ENCODE peak calls at places on chromosomes 7 and 10, in five cellular contexts. C, S, M, U and L are unnamed samples.

GRCh38 chr10:30059209-30060107 is at the start of gene JCAD:
- DNase-seq in U (peak; percentile 64), S (peak; percentile 82), M (peak; percentile 16), C (no peak), L (peak; percentile 78)

GRCh38 chr10:46284286-46285229 is 2.2 kb upstream of the ANTXRL start:
- DNase-seq in S (peak; percentile 96), C (peak; percentile 53), U (peak; percentile 86), M (peak; percentile 61), L (peak; percentile 83)

GRCh38 chr7:19305698-19306097 is 160.5 kb upstream of the FERD3L start:
- DNase-seq in U (no peak), M (no peak), C (no peak), S (no peak), L (no peak)

GRCh38 chr7:1230411-1231213 is 2.1 kb upstream of the UNCX start:
- DNase-seq in U (no peak), M (no peak), C (no peak), S (no peak), L (no peak)

GRCh38 chr7:27205325-27206280 is 5.7 kb upstream of the HOXA13 start:
- DNase-seq in C (no peak), S (no peak), M (no peak), U (no peak), L (peak; percentile 38)

GRCh38 chr10:93553501-93554374 is 12.7 kb upstream of the FFAR4 start:
- DNase-seq in C (no peak), M (no peak), S (no peak), U (no peak), L (peak; percentile 36)

GRCh38 chr7:149261829-149262617 is at the start of gene ZNF783:
- DNase-seq in U (peak; percentile 90), S (peak; percentile 90), M (peak; percentile 89), C (peak; percentile 83), L (peak; percentile 83)

GRCh38 chr7:69739906-69740545 is 141.8 kb downstream of the AUTS2 start:
- DNase-seq in M (peak; percentile 35), C (peak; percentile 58), S (no peak), U (peak; percentile 10), L (peak; percentile 74)

GRCh38 chr7:73900286-73900685 is 39.3 kb downstream of the TMEM270 start:
- DNase-seq in S (no peak), C (no peak), M (no peak), U (no peak), L (no peak)

GRCh38 chr7:22653981-22654380 is 73.0 kb upstream of the IL6 start:
- DNase-seq in U (no peak), M (no peak), C (no peak), S (no peak), L (no peak)

GRCh38 chr10:129743738-129744133 is 220.3 kb downstream of the EBF3 start:
- DNase-seq in M (no peak), S (no peak), U (no peak), C (no peak), L (no peak)

GRCh38 chr7:48360574-48360973 is 189.3 kb downstream of the ABCA13 start:
- DNase-seq in C (no peak), U (no peak), S (no peak), M (peak; percentile 89), L (no peak)

GRCh38 chr10:43854042-43854441 is 205.4 kb upstream of the ZNF32 start:
- DNase-seq in C (no peak), U (no peak), M (peak; percentile 61), S (peak; percentile 84), L (no peak)

GRCh38 chr7:46678421-46678820 is 757.3 kb upstream of the IGFBP3 start:
- DNase-seq in C (no peak), U (no peak), M (no peak), S (no peak), L (no peak)

GRCh38 chr7:143240323-143241168 is 18.7 kb downstream of the TAS2R40 start:
- DNase-seq in S (peak; percentile 71), M (peak; percentile 90), C (peak; percentile 44), U (peak; percentile 67), L (peak; percentile 71)

GRCh38 chr10:75208177-75208576 is 2.4 kb upstream of the VDAC2 start:
- DNase-seq in U (no peak), C (no peak), M (peak; percentile 76), S (no peak), L (no peak)

GRCh38 chr7:158771-159170 is 33.6 kb upstream of the FAM20C start:
- DNase-seq in S (no peak), U (no peak), M (no peak), C (no peak), L (no peak)

GRCh38 chr10:92822964-92823363 is 25.4 kb upstream of the EXOC6 start:
- DNase-seq in S (no peak), M (peak; percentile 55), C (no peak), U (peak; percentile 27), L (no peak)

GRCh38 chr7:131131746-131132431 is 195.8 kb upstream of the MKLN1 start:
- DNase-seq in M (no peak), S (no peak), C (no peak), U (no peak), L (no peak)

GRCh38 chr7:55574062-55574717 is 1.9 kb upstream of the VOPP1 start:
- DNase-seq in U (no peak), S (no peak), M (peak; percentile 44), C (no peak), L (no peak)

GRCh38 chr7:133360201-133360600 is 107.3 kb downstream of the EXOC4 start:
- DNase-seq in C (no peak), M (no peak), U (no peak), S (no peak), L (no peak)

GRCh38 chr7:92751902-92752901 is 84.2 kb downstream of the CDK6 start:
- DNase-seq in C (no peak), M (peak; percentile 96), S (no peak), U (no peak), L (no peak)

GRCh38 chr10:76192694-76193304 is 761.4 kb downstream of the LRMDA start:
- DNase-seq in S (no peak), U (no peak), M (no peak), C (no peak), L (no peak)

GRCh38 chr7:27169658-27170493 is 4.2 kb downstream of the HOXA10 start:
- DNase-seq in S (peak; percentile 74), C (no peak), M (no peak), U (no peak), L (no peak)

GRCh38 chr7:133936074-133936473 is 191.1 kb upstream of the LRGUK start:
- DNase-seq in S (no peak), C (no peak), U (no peak), M (peak; percentile 31), L (no peak)

GRCh38 chr10:28253174-28253783 is 49.6 kb downstream of the MPP7 start:
- DNase-seq in U (no peak), S (no peak), M (no peak), C (no peak), L (no peak)

GRCh38 chr10:26844381-26844780 is 16.4 kb downstream of the ABI1 start:
- DNase-seq in M (no peak), C (no peak), U (no peak), S (no peak), L (no peak)

GRCh38 chr7:137904826-137905225 is 58.1 kb upstream of the DGKI start:
- DNase-seq in M (no peak), U (no peak), S (no peak), C (no peak), L (no peak)